ENCODE peak calls at places on chromosomes 11 and 22, in five cellular contexts. One of them, this sample, is unnamed.

GRCh38 chr22:31144223-31144622 is 3.9 kb upstream of the PLA2G3 start:
- DNase-seq in right lobe of liver: no peak
- DNase-seq in stomach: no peak
- DNase-seq in pancreas: no peak
- DNase-seq in endodermal cell: no peak
- DNase-seq in this sample: no peak

GRCh38 chr11:76628408-76628947 is 42.1 kb downstream of the LRRC32 start:
- DNase-seq in right lobe of liver: no peak
- DNase-seq in stomach: no peak
- DNase-seq in pancreas: no peak
- DNase-seq in endodermal cell: peak
- DNase-seq in this sample: no peak

GRCh38 chr11:12029738-12030363 is 21.4 kb upstream of the DKK3 start:
- DNase-seq in right lobe of liver: no peak
- DNase-seq in stomach: no peak
- DNase-seq in pancreas: no peak
- DNase-seq in endodermal cell: no peak
- DNase-seq in this sample: no peak

GRCh38 chr22:37352481-37352880 is 70.2 kb downstream of the CYTH4 start:
- DNase-seq in right lobe of liver: no peak
- DNase-seq in stomach: no peak
- DNase-seq in pancreas: no peak
- DNase-seq in endodermal cell: no peak
- DNase-seq in this sample: no peak

GRCh38 chr11:2827792-2828191 is 57.8 kb downstream of the CDKN1C start:
- DNase-seq in right lobe of liver: no peak
- DNase-seq in stomach: no peak
- DNase-seq in pancreas: no peak
- DNase-seq in endodermal cell: no peak
- DNase-seq in this sample: no peak

GRCh38 chr11:116960916-116961315 is 123.5 kb upstream of the APOA1 start:
- DNase-seq in right lobe of liver: no peak
- DNase-seq in stomach: no peak
- DNase-seq in pancreas: no peak
- DNase-seq in endodermal cell: peak
- DNase-seq in this sample: peak

GRCh38 chr11:78397398-78397797 is 20.2 kb downstream of the GAB2 start:
- DNase-seq in right lobe of liver: no peak
- DNase-seq in stomach: no peak
- DNase-seq in pancreas: no peak
- DNase-seq in endodermal cell: no peak
- DNase-seq in this sample: no peak

GRCh38 chr11:132744771-132745170 is 787.5 kb downstream of the OPCML start:
- DNase-seq in right lobe of liver: no peak
- DNase-seq in stomach: no peak
- DNase-seq in pancreas: no peak
- DNase-seq in endodermal cell: no peak
- DNase-seq in this sample: no peak

GRCh38 chr11:6320411-6321207 is at the start of gene CAVIN3:
- DNase-seq in right lobe of liver: peak
- DNase-seq in stomach: peak
- DNase-seq in pancreas: peak
- DNase-seq in endodermal cell: peak
- DNase-seq in this sample: peak

GRCh38 chr11:117456027-117456720 is 128.5 kb downstream of the CEP164 start:
- DNase-seq in right lobe of liver: no peak
- DNase-seq in stomach: no peak
- DNase-seq in pancreas: no peak
- DNase-seq in endodermal cell: no peak
- DNase-seq in this sample: no peak

GRCh38 chr22:21974058-21974649 is 8.4 kb downstream of the TOP3B start:
- DNase-seq in right lobe of liver: no peak
- DNase-seq in stomach: no peak
- DNase-seq in pancreas: no peak
- DNase-seq in endodermal cell: no peak
- DNase-seq in this sample: no peak

GRCh38 chr11:69640995-69641581 is at the start of gene CCND1:
- DNase-seq in right lobe of liver: peak
- DNase-seq in stomach: peak
- DNase-seq in pancreas: peak
- DNase-seq in endodermal cell: peak
- DNase-seq in this sample: peak

GRCh38 chr11:69086152-69086551 is 37.4 kb downstream of the TPCN2 start:
- DNase-seq in right lobe of liver: no peak
- DNase-seq in stomach: no peak
- DNase-seq in pancreas: no peak
- DNase-seq in endodermal cell: peak
- DNase-seq in this sample: no peak

GRCh38 chr22:30314918-30315317 is 11.8 kb downstream of the TBC1D10A start:
- DNase-seq in right lobe of liver: no peak
- DNase-seq in stomach: no peak
- DNase-seq in pancreas: no peak
- DNase-seq in endodermal cell: no peak
- DNase-seq in this sample: no peak

GRCh38 chr11:16831281-16832192 is 93.1 kb downstream of the C11orf58 start:
- DNase-seq in right lobe of liver: no peak
- DNase-seq in stomach: no peak
- DNase-seq in pancreas: no peak
- DNase-seq in endodermal cell: no peak
- DNase-seq in this sample: peak
- H3K27ac ChIP-seq in right lobe of liver: no peak
- H3K27ac ChIP-seq in stomach: no peak
- H3K27ac ChIP-seq in pancreas: no peak
- H3K27ac ChIP-seq in endodermal cell: no peak
- H3K27ac ChIP-seq in this sample: peak

DNA sequence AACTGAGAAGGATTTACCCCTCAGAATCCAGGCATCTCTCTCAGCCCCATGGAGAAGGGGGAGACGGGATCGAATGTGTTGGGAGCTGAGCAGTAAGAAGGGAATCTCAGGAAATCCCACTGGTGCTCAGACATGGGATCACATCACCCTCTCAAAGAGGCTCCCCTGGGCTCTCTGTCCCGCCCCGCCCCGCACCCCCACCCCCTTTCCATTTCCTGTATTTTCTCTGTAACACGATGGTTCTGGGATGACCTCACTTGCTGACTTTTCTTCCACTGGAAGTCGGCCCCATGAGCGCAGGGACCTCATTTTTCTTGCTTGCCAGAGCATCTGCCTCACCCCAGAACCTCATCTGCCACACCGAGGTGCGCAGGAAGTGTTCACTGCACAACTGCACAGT is 100.1 kb downstream of the RPS6KA4 start:
- DNase-seq in right lobe of liver: no peak
- DNase-seq in stomach: no peak
- DNase-seq in pancreas: no peak
- DNase-seq in endodermal cell: no peak
- DNase-seq in this sample: no peak
- H3K27ac ChIP-seq in right lobe of liver: no peak
- H3K27ac ChIP-seq in stomach: no peak
- H3K27ac ChIP-seq in pancreas: no peak
- H3K27ac ChIP-seq in endodermal cell: no peak
- H3K27ac ChIP-seq in this sample: no peak

DNA sequence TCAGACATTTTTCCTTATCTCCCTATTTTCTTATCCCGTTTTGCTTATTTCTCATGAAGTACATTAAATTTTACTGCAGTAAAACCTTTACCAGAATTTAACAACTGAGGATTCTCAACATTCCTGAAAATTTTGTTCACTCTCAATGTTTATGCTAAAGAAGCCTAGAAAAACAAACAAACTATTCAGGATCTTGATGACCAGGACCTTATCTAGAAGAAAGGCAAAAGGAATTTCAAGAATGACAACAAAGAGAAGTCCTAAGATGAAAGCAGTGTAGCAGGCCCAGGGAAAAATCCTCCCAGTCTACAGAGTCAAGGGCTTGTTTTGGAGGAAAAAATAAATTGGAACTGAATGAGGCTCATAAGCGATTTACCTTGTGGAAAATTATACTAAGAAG is 283.3 kb upstream of the ARHGAP42 start:
- DNase-seq in right lobe of liver: no peak
- DNase-seq in stomach: no peak
- DNase-seq in pancreas: no peak
- DNase-seq in endodermal cell: peak
- DNase-seq in this sample: peak
- H3K27ac ChIP-seq in right lobe of liver: no peak
- H3K27ac ChIP-seq in stomach: no peak
- H3K27ac ChIP-seq in pancreas: no peak
- H3K27ac ChIP-seq in endodermal cell: peak
- H3K27ac ChIP-seq in this sample: peak

GRCh38 chr11:61127991-61128390 is 25.7 kb downstream of the CD5 start:
- DNase-seq in right lobe of liver: no peak
- DNase-seq in stomach: no peak
- DNase-seq in pancreas: no peak
- DNase-seq in endodermal cell: no peak
- DNase-seq in this sample: no peak

GRCh38 chr11:61128947-61129346 is 26.7 kb downstream of the CD5 start:
- DNase-seq in right lobe of liver: no peak
- DNase-seq in stomach: no peak
- DNase-seq in pancreas: no peak
- DNase-seq in endodermal cell: no peak
- DNase-seq in this sample: no peak

GRCh38 chr11:61131186-61131585 is 28.9 kb downstream of the CD5 start:
- DNase-seq in right lobe of liver: no peak
- DNase-seq in stomach: no peak
- DNase-seq in pancreas: no peak
- DNase-seq in endodermal cell: no peak
- DNase-seq in this sample: no peak

GRCh38 chr11:61131586-61131985 is 29.3 kb downstream of the CD5 start:
- DNase-seq in right lobe of liver: no peak
- DNase-seq in stomach: no peak
- DNase-seq in pancreas: no peak
- DNase-seq in endodermal cell: no peak
- DNase-seq in this sample: no peak

DNA sequence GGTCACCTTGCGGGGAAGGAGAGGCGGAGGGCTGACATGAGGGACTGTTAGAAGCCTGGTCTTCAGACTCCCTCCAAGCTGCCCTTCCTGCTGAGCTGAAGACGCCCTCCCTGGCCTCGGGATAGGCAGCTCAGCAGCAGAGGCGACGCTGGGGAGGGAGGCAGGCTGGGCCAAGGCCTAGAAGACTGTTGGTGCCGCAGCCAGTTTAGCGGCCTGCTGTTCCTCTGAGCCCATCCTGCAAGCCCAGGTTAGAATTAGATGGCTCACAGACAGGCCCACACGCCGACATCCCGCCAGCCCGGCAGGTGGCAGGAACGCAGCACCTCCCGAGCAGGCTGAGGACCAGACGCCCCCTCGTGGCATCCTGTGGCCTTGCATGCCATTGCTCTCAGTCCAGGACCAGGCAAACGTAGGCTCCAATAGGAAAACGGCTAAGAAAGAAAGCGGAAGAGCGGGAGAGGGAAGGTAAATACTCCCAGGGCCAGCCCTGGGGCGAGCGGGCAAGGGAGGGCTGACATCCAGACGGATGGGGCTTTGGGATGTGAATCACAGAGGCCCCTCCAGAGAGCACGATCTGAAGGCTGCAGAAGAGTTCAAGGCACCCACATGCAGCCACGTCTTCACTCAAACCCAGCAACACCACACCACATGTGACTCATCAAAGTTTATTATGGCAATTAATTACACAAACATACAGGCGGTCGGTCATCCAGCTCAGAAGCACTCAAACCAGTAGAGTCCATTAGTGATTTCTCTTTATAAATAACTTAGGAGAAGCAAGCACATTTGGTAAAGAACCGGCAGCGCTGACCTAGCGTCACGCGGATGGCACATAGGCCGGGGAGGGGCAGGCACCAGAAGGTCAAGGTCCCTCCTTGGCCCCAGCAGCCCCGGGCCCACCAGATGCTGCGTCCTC is 27.6 kb downstream of the CD5 start:
- DNase-seq in right lobe of liver: peak
- DNase-seq in stomach: peak
- DNase-seq in pancreas: peak
- DNase-seq in endodermal cell: peak
- DNase-seq in this sample: peak
- H3K27ac ChIP-seq in right lobe of liver: no peak
- H3K27ac ChIP-seq in stomach: peak
- H3K27ac ChIP-seq in pancreas: no peak
- H3K27ac ChIP-seq in endodermal cell: no peak
- H3K27ac ChIP-seq in this sample: no peak

DNA sequence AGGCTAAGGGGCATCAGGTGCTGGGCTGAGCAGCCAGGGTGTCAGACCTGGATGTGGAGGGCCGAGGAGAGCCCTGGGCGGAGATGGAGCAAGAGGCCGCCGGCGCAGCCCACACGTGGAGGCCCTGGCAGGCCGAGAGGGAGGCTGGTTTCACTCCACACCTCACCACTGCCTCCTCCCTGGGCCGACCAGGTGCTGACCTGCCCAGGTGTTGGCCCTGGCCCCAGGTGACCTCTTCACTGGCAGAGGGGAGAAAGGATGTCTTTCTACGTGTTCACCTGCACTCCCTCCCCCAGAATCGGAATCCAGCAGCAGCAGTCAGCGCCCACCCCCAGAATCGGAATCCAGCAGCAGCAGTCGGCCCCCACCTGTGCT is 781 bp downstream of the ANO9 start:
- DNase-seq in right lobe of liver: no peak
- DNase-seq in stomach: no peak
- DNase-seq in pancreas: no peak
- DNase-seq in endodermal cell: no peak
- DNase-seq in this sample: no peak
- H3K27ac ChIP-seq in right lobe of liver: no peak
- H3K27ac ChIP-seq in stomach: no peak
- H3K27ac ChIP-seq in pancreas: no peak
- H3K27ac ChIP-seq in endodermal cell: no peak
- H3K27ac ChIP-seq in this sample: no peak

This sample was measured in thyroid gland.